ENCODE peak calls at places on chromosomes 6 and 20, in six cellular contexts. F, X, G, T, D and C are unnamed samples.

GRCh38 chr6:31462026-31462963 is 35.6 kb upstream of the MICB start:
- DNase-seq in F (peak), T (no peak), G (no peak), D (no peak), X (no peak), C (no peak)

GRCh38 chr20:1810926-1811620 is 84.1 kb upstream of the SIRPA start:
- DNase-seq in G (peak), D (no peak), T (peak), F (no peak), X (no peak), C (no peak)

GRCh38 chr6:26430787-26431186 is 9.5 kb upstream of the BTN3A3 start:
- DNase-seq in D (no peak), F (no peak), G (no peak), X (no peak), T (no peak), C (no peak)

GRCh38 chr6:72809701-72810379 is 188.0 kb downstream of the KCNQ5 start:
- DNase-seq in T (no peak), X (no peak), G (no peak), F (no peak), D (no peak), C (no peak)

GRCh38 chr6:158188591-158188990 is 20.4 kb downstream of the GTF2H5 start:
- DNase-seq in F (no peak), X (no peak), G (no peak), D (no peak), T (no peak), C (no peak)

GRCh38 chr6:28769626-28770402 is 154.0 kb downstream of the TRIM27 start:
- DNase-seq in X (no peak), D (no peak), G (peak), T (no peak), F (no peak), C (no peak)

GRCh38 chr20:35866446-35867202 is 87.7 kb downstream of the SCAND1 start:
- DNase-seq in F (no peak), X (no peak), G (no peak), D (no peak), T (no peak), C (no peak)

GRCh38 chr6:63643862-63644261 is 8.3 kb downstream of the PHF3 start:
- DNase-seq in T (no peak), F (no peak), D (no peak), G (peak), X (no peak), C (no peak)

GRCh38 chr20:50292324-50293243 is 102.0 kb downstream of the CEBPB start:
- DNase-seq in G (peak), F (no peak), D (no peak), T (peak), X (peak), C (peak)

GRCh38 chr20:59120491-59120890 is 43.1 kb upstream of the ZNF831 start:
- DNase-seq in F (no peak), G (no peak), X (no peak), D (no peak), T (no peak), C (no peak)

GRCh38 chr6:99822741-99823512 is 171.1 kb downstream of the MCHR2 start:
- DNase-seq in D (no peak), F (peak), X (no peak), T (no peak), G (peak), C (peak)
- H3K4me3 ChIP-seq in D (peak), F (no peak), X (no peak), T (no peak), G (peak), C (peak)

DNA sequence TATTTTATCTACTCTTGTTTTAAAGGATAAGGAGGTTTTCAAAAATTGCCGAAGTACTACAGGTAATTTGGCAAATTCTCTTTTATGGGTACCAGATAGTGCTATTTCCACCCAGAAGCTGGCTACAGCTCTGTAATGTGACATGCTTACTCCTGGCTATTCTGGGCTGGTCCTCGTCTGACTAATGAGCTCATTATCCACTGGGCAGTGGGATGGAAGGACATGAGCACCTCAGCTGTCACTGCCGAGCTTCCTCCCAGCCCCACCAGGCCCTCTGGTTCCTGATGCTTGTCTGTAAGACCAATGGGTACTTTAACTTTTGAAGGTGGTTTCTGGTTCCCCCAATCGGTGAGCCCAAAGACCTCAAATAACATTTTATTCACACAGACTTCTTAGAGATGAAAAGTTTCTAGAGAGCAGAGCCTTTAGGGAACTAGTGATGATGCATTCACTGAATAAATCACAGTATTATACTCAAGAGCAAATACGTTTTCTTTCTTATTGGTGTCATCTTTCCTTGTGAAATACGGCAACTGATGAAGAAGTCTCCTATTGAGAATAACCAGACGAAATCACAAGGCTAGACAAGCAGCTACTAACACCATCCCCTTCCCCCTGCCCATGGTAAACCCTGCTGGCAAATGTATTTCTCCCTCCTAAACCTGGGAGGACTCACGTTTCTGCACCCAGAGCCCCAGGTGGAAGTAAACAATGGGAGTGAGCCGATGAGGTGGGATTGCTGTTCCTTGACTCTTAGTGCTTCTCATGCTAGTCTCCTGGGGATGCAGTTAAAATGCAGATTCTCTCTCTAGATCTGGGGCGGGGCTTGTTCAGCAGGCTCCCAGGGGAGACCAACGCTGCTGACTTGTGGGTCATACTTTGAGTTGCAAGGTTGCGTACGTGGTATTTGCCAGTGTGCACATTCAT is 80.9 kb downstream of the SLC22A3 start:
- DNase-seq in G (no peak), F (peak), D (no peak), T (peak), X (no peak), C (no peak)
- H3K4me3 ChIP-seq in G (no peak), F (no peak), D (no peak), T (no peak), X (no peak), C (no peak)

GRCh38 chr6:8334113-8334512 is 101.2 kb downstream of the SLC35B3 start:
- DNase-seq in T (no peak), D (no peak), F (no peak), G (no peak), X (no peak), C (no peak)
- H3K4me3 ChIP-seq in T (no peak), D (no peak), F (no peak), G (no peak), X (no peak), C (no peak)

DNA sequence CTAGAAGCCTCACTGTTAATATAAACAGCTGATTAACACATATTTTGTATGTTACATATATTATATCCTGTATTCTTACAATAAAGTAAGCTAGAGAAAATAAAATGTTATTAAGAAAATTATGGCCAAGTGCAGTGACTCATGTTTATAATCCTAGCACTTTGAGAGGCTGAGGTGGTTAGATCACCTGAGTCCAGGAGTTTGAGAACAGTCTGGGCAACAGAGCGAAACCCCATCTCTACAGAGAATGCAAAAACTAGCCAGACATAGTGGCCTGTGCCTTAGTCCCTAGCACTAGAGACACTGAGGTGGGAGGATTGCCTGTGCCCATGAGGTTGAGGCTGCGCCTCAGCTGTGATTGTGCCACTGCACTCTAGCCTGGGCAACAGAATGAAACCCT is 81.9 kb downstream of the NCOA3 start:
- DNase-seq in F (no peak), X (no peak), G (no peak), D (no peak), T (no peak), C (no peak)
- H3K4me3 ChIP-seq in F (no peak), X (no peak), G (no peak), D (no peak), T (no peak), C (no peak)

DNA sequence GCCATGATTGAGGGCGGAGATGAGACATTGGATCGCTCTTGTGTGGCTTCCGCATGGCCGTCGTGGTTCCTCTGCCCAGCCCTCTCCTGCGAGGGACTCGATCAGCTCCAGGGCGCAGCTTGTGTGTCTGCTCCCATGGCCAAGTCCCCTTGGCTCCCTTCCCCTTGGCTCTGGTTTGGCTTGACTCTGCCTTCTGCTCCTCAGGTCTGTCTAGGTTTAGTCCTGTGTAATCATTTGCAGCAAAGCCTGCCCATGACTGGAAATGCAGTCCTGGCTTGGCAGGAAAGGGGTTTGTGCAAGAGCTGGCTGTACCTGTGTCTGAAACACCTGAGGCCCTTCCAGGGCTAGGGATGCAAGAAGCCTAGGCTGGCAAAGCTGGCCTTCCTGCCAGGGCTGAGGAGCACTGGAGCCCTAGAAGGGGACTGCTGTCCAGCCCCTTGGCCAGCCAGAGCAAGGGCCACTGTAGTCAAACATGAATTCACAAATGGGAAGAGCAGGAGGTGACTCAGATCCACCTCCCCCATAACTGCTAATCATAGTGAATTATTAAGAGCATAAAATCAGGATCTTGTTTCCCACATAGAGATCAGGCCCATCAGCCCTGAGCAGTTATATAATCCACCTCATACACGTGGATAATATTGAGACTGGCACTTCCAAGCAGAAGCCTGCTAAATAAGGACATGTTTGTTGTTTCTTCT is 196.8 kb downstream of the FARS2 start:
- DNase-seq in F (no peak), G (no peak), X (peak), T (peak), D (no peak), C (no peak)
- H3K4me3 ChIP-seq in F (no peak), G (no peak), X (no peak), T (no peak), D (no peak), C (no peak)